ENCODE peak calls at places on chromosomes 2 and 18, in four cellular contexts. B, O, W and A are unnamed samples.

GRCh38 chr2:23096905-23097602 is 287.9 kb upstream of the KLHL29 start:
- DNase-seq in B (no peak), O (no peak), W (no peak), A (no peak)

GRCh38 chr2:205261631-205262030 is 420.7 kb upstream of the NRP2 start:
- DNase-seq in B (no peak), O (no peak), W (no peak), A (no peak)

GRCh38 chr2:121476714-121477113 is 54.0 kb upstream of the RNU4ATAC start:
- DNase-seq in B (no peak), O (peak), W (no peak), A (no peak)

GRCh38 chr2:189178726-189179606 is 595 bp downstream of the COL5A2 start:
- DNase-seq in B (no peak), O (peak), W (peak), A (peak)

GRCh38 chr18:75358928-75359327 is 68.6 kb downstream of the SMIM21 start:
- DNase-seq in B (no peak), O (no peak), W (no peak), A (no peak)

GRCh38 chr2:221153226-221153625 is 418.9 kb downstream of the EPHA4 start:
- DNase-seq in B (no peak), O (no peak), W (no peak), A (no peak)

GRCh38 chr2:233832869-233833812 is 21.2 kb downstream of the HJURP start:
- DNase-seq in B (peak), O (peak), W (peak), A (no peak)

GRCh38 chr2:241940329-241940728 is 70.8 kb downstream of the RTP5 start:
- DNase-seq in B (no peak), O (no peak), W (peak), A (no peak)

GRCh38 chr2:241224068-241224850 is 35.8 kb downstream of the ANO7 start:
- DNase-seq in B (no peak), O (peak), W (no peak), A (no peak)